ENCODE peak calls at places on chromosomes 6 and 20, in eight cellular contexts. G is CD8-positive, alpha-beta memory T cell; S is NCI-H2081; H is GM12891; R is K562; D is mesendoderm; B is effector memory CD8-positive, alpha-beta T cell; W is T1000. I is an unnamed sample.

GRCh38 chr6:3453410-3453809 is 3.4 kb downstream of the SLC22A23 start:
- DNase-seq in D (no peak), R (no peak), W (no peak), S (no peak), G (no peak), H (no peak), B (no peak), I (no peak)

GRCh38 chr6:110180228-110181008 is at the start of gene CDC40:
- DNase-seq in S (no peak), G (peak), H (no peak), W (peak), D (no peak), R (peak), B (peak), I (no peak)

GRCh38 chr6:107419747-107420146 is 39.6 kb downstream of the PDSS2 start:
- DNase-seq in H (no peak), D (peak), B (no peak), G (no peak), S (peak), W (no peak), R (no peak), I (no peak)

GRCh38 chr6:72464246-72464645 is 157.6 kb upstream of the KCNQ5 start:
- DNase-seq in R (no peak), H (no peak), W (no peak), B (no peak), D (no peak), S (no peak), G (no peak), I (no peak)

GRCh38 chr6:1724616-1725015 is 114.9 kb downstream of the FOXC1 start:
- DNase-seq in B (no peak), H (no peak), S (peak), D (peak), W (no peak), R (no peak), G (no peak), I (no peak)

GRCh38 chr20:62377615-62378085 is 9.3 kb upstream of the RPS21 start:
- DNase-seq in S (peak), W (no peak), D (no peak), H (no peak), G (no peak), R (no peak), B (no peak), I (no peak)

GRCh38 chr6:148311849-148312669 is 30.6 kb upstream of the SASH1 start:
- DNase-seq in W (no peak), R (no peak), B (no peak), S (no peak), D (no peak), G (no peak), H (no peak), I (no peak)

GRCh38 chr20:46752639-46753235 is 43.3 kb downstream of the SLC2A10 start:
- DNase-seq in B (peak), H (peak), G (peak), W (peak), S (peak), R (peak), D (peak), I (no peak)

GRCh38 chr20:25014816-25015215 is 22.3 kb upstream of the APMAP start:
- DNase-seq in B (no peak), G (no peak), S (no peak), H (no peak), R (no peak), D (no peak), W (no peak), I (no peak)

GRCh38 chr20:34527016-34527415 is 10.8 kb downstream of the DYNLRB1 start:
- DNase-seq in W (no peak), H (no peak), G (no peak), R (no peak), S (no peak), B (no peak), D (no peak), I (no peak)

GRCh38 chr6:104623052-104623690 is 236.5 kb downstream of the HACE1 start:
- DNase-seq in H (no peak), S (no peak), B (no peak), D (peak), G (no peak), R (no peak), W (no peak), I (no peak)

GRCh38 chr20:17873410-17874270 is 95.0 kb downstream of the SNX5 start:
- DNase-seq in R (no peak), S (peak), H (no peak), W (peak), B (no peak), D (no peak), G (no peak), I (no peak)

GRCh38 chr6:22467645-22468044 is 101.7 kb upstream of the HDGFL1 start:
- DNase-seq in G (no peak), R (no peak), W (no peak), S (peak), D (no peak), B (no peak), H (no peak), I (no peak)

GRCh38 chr6:38264605-38265004 is 375.1 kb downstream of the BTBD9 start:
- DNase-seq in H (no peak), R (no peak), B (no peak), D (peak), S (no peak), G (no peak), W (no peak), I (no peak)

GRCh38 chr6:132391391-132392291 is 9.6 kb downstream of the MOXD1 start:
- DNase-seq in H (no peak), D (no peak), G (no peak), W (no peak), R (no peak), B (no peak), S (peak), I (no peak)

GRCh38 chr6:106253194-106253593 is 72.4 kb downstream of the ATG5 start:
- DNase-seq in R (no peak), S (no peak), D (no peak), G (no peak), W (peak), B (no peak), H (no peak), I (no peak)

GRCh38 chr6:63389191-63389844 is 69.5 kb upstream of the LGSN start:
- DNase-seq in S (no peak), W (no peak), G (no peak), R (no peak), B (no peak), D (no peak), H (no peak), I (no peak)

GRCh38 chr6:68196645-68197044 is 438.4 kb upstream of the ADGRB3 start:
- DNase-seq in H (no peak), D (peak), W (no peak), G (no peak), S (peak), B (no peak), R (peak), I (no peak)

GRCh38 chr6:141033101-141033500 is 1099.6 kb upstream of the GJE1 start:
- DNase-seq in D (no peak), S (no peak), H (no peak), W (no peak), B (no peak), R (no peak), G (no peak), I (no peak)

GRCh38 chr6:39425346-39426056 is 103.0 kb upstream of the KCNK16 start:
- DNase-seq in D (no peak), G (no peak), H (no peak), W (no peak), S (peak), B (no peak), R (no peak), I (no peak)

GRCh38 chr20:47969426-47969825 is 184.1 kb upstream of the SULF2 start:
- DNase-seq in H (no peak), S (no peak), R (peak), G (no peak), D (peak), W (no peak), B (no peak), I (no peak)

GRCh38 chr20:58374027-58374850 is 14.8 kb upstream of the VAPB start:
- DNase-seq in H (no peak), D (peak), W (no peak), R (peak), B (no peak), G (no peak), S (no peak), I (no peak)

GRCh38 chr6:72649032-72649984 is 27.4 kb downstream of the KCNQ5 start:
- DNase-seq in G (no peak), S (no peak), W (peak), D (no peak), B (no peak), R (no peak), H (no peak), I (no peak)

I was measured in immature natural killer cell.